ENCODE peak calls at places on chromosomes 3 and 15, in four cellular contexts. B, Z, T and E are unnamed samples.

GRCh38 chr3:154143873-154144272 is 22.7 kb downstream of the ARHGEF26 start:
- DNase-seq in B (no peak), Z (no peak), T (no peak), E (no peak)

GRCh38 chr3:140467104-140467577 is 210.7 kb upstream of the TRIM42 start:
- DNase-seq in B (peak), Z (no peak), T (no peak), E (peak)

GRCh38 chr3:8635625-8636024 is 9.0 kb downstream of the SSUH2 start:
- DNase-seq in B (no peak), Z (no peak), T (no peak), E (no peak)

GRCh38 chr15:100215031-100215842 is 126.5 kb downstream of the ADAMTS17 start:
- DNase-seq in B (no peak), Z (no peak), T (no peak), E (no peak)

GRCh38 chr15:55514414-55514850 is 6.4 kb upstream of the DNAAF4 start:
- DNase-seq in B (no peak), Z (no peak), T (no peak), E (no peak)

GRCh38 chr3:12579919-12580318 is 23.0 kb downstream of the MKRN2 start:
- DNase-seq in B (no peak), Z (no peak), T (no peak), E (no peak)

GRCh38 chr3:95615592-95616310 is 1198.6 kb upstream of the EPHA6 start:
- DNase-seq in B (no peak), Z (no peak), T (no peak), E (no peak)

GRCh38 chr15:62932436-62932835 is 110.1 kb upstream of the TPM1 start:
- DNase-seq in B (no peak), Z (no peak), T (no peak), E (no peak)

GRCh38 chr3:58025824-58026579 is 17.8 kb downstream of the FLNB start:
- DNase-seq in B (no peak), Z (no peak), T (no peak), E (no peak)

GRCh38 chr3:172104471-172105072 is 65.2 kb downstream of the FNDC3B start:
- DNase-seq in B (no peak), Z (no peak), T (no peak), E (no peak)

GRCh38 chr3:115092220-115092791 is 54.8 kb downstream of the ZBTB20 start:
- DNase-seq in B (peak), Z (peak), T (peak), E (peak)

GRCh38 chr3:44160818-44161217 is 80.9 kb upstream of the TOPAZ1 start:
- DNase-seq in B (no peak), Z (no peak), T (no peak), E (no peak)

GRCh38 chr3:195062866-195063540 is 208.0 kb downstream of the XXYLT1 start:
- DNase-seq in B (no peak), Z (no peak), T (no peak), E (no peak)

GRCh38 chr3:159787794-159788205 is 200.8 kb upstream of the IL12A start:
- DNase-seq in B (peak), Z (no peak), T (no peak), E (no peak)

GRCh38 chr3:46504780-46505179 is 7.0 kb downstream of the RTP3 start:
- DNase-seq in B (no peak), Z (no peak), T (no peak), E (no peak)

GRCh38 chr3:124714218-124714853 is 15.9 kb upstream of the UMPS start:
- DNase-seq in B (no peak), Z (no peak), T (no peak), E (no peak)

GRCh38 chr3:197670361-197670760 is 66.3 kb downstream of the RUBCN start:
- DNase-seq in B (no peak), Z (no peak), T (no peak), E (no peak)

GRCh38 chr3:126959921-126960603 is 22.9 kb upstream of the PLXNA1 start:
- DNase-seq in B (no peak), Z (no peak), T (no peak), E (no peak)

GRCh38 chr3:133944181-133944580 is 48.5 kb upstream of the RAB6B start:
- DNase-seq in B (peak), Z (no peak), T (no peak), E (no peak)

GRCh38 chr3:40843851-40844548 is 319.2 kb downstream of the ZNF621 start:
- DNase-seq in B (peak), Z (no peak), T (no peak), E (no peak)

GRCh38 chr3:53834429-53835095 is 11.7 kb downstream of the CHDH start:
- DNase-seq in B (no peak), Z (no peak), T (no peak), E (no peak)

GRCh38 chr15:29571728-29572454 is 250.4 kb downstream of the TJP1 start:
- DNase-seq in B (no peak), Z (no peak), T (no peak), E (no peak)

GRCh38 chr3:104564045-104564643 is 802.6 kb upstream of the ALCAM start:
- DNase-seq in B (peak), Z (peak), T (no peak), E (peak)

GRCh38 chr3:177357352-177358084 is 160.2 kb upstream of the TBL1XR1 start:
- DNase-seq in B (peak), Z (no peak), T (no peak), E (no peak)

GRCh38 chr3:60949146-60949545 is 302.1 kb downstream of the FHIT start:
- DNase-seq in B (no peak), Z (no peak), T (no peak), E (no peak)

GRCh38 chr3:60365360-60365759 is 885.9 kb downstream of the FHIT start:
- DNase-seq in B (no peak), Z (no peak), T (no peak), E (peak)

GRCh38 chr3:52925405-52926313 is 28.3 kb upstream of the STIMATE start:
- DNase-seq in B (no peak), Z (no peak), T (no peak), E (no peak)

GRCh38 chr3:99499235-99499798 is 139.1 kb upstream of the COL8A1 start:
- DNase-seq in B (peak), Z (no peak), T (no peak), E (peak)

GRCh38 chr3:40450438-40450837 is 6.7 kb upstream of the RPL14 start:
- DNase-seq in B (no peak), Z (no peak), T (no peak), E (no peak)

GRCh38 chr15:92294759-92295158 is 98.9 kb upstream of the ST8SIA2 start:
- DNase-seq in B (no peak), Z (no peak), T (no peak), E (no peak)